ENCODE peak calls at places on chromosomes 5 and 9, in ten cellular contexts. A is breast epithelium, L is IMR-90, Y is right lobe of liver, D is sigmoid colon, V is stomach, M is body of pancreas, F is heart left ventricle, B is uterus, H is HepG2. I is an unnamed sample.

GRCh38 chr5:99019812-99020697 is 91.2 kb upstream of the CHD1 start:
- DNase-seq in A (no peak), L (peak; percentile 87), Y (no peak), D (no peak), V (no peak), M (no peak), F (no peak), B (no peak), H (peak; percentile 59), I (peak; percentile 34)

GRCh38 chr9:38037981-38038306 is 31.1 kb downstream of the SHB start:
- DNase-seq in A (no peak), L (no peak), Y (no peak), D (peak; percentile 57), V (no peak), M (no peak), F (no peak), B (no peak), H (no peak), I (no peak)

GRCh38 chr9:99266136-99267023 is 44.3 kb downstream of the SEC61B start:
- DNase-seq in A (no peak), L (peak; percentile 68), Y (peak; percentile 82), D (peak; percentile 77), V (peak; percentile 63), M (peak; percentile 73), F (peak; percentile 63), B (peak; percentile 42), H (peak; percentile 65), I (peak; percentile 49)

GRCh38 chr5:150070277-150070638 is 16.1 kb downstream of the CSF1R start:
- DNase-seq in A (no peak), L (no peak), Y (peak; percentile 42), D (no peak), V (no peak), M (no peak), F (no peak), B (peak; percentile 7), H (peak; percentile 21), I (no peak)

GRCh38 chr9:95175523-95175922 is 142.0 kb downstream of the FANCC start:
- DNase-seq in A (no peak), L (no peak), Y (no peak), D (no peak), V (no peak), M (no peak), F (no peak), B (no peak), H (no peak), I (no peak)

GRCh38 chr5:94667937-94668336 is 49.5 kb downstream of the SLF1 start:
- DNase-seq in A (no peak), L (no peak), Y (no peak), D (no peak), V (no peak), M (no peak), F (no peak), B (no peak), H (no peak), I (no peak)

GRCh38 chr9:94623253-94623652 is 16.1 kb downstream of the FBP1 start:
- DNase-seq in A (no peak), L (no peak), Y (peak; percentile 47), D (no peak), V (peak; percentile 70), M (peak; percentile 69), F (no peak), B (no peak), H (peak; percentile 85), I (peak; percentile 86)

GRCh38 chr5:149114403-149115312 is 26.6 kb upstream of the ABLIM3 start:
- DNase-seq in A (peak; percentile 50), L (peak; percentile 84), Y (peak; percentile 66), D (peak; percentile 68), V (peak; percentile 57), M (peak; percentile 79), F (peak; percentile 73), B (peak; percentile 39), H (peak; percentile 66), I (peak; percentile 38)

GRCh38 chr5:6728795-6729183 is 15.6 kb downstream of the TENT4A start:
- DNase-seq in A (no peak), L (no peak), Y (no peak), D (no peak), V (no peak), M (no peak), F (no peak), B (no peak), H (no peak), I (no peak)

GRCh38 chr5:6730807-6731206 is 17.6 kb downstream of the TENT4A start:
- DNase-seq in A (no peak), L (no peak), Y (no peak), D (no peak), V (no peak), M (no peak), F (no peak), B (no peak), H (no peak), I (no peak)

GRCh38 chr5:6728011-6728794 is 15.0 kb downstream of the TENT4A start:
- DNase-seq in A (no peak), L (no peak), Y (no peak), D (no peak), V (no peak), M (no peak), F (no peak), B (no peak), H (no peak), I (no peak)

GRCh38 chr5:6730407-6730806 is 17.2 kb downstream of the TENT4A start:
- DNase-seq in A (no peak), L (no peak), Y (no peak), D (peak; percentile 37), V (no peak), M (no peak), F (no peak), B (no peak), H (no peak), I (no peak)

DNA sequence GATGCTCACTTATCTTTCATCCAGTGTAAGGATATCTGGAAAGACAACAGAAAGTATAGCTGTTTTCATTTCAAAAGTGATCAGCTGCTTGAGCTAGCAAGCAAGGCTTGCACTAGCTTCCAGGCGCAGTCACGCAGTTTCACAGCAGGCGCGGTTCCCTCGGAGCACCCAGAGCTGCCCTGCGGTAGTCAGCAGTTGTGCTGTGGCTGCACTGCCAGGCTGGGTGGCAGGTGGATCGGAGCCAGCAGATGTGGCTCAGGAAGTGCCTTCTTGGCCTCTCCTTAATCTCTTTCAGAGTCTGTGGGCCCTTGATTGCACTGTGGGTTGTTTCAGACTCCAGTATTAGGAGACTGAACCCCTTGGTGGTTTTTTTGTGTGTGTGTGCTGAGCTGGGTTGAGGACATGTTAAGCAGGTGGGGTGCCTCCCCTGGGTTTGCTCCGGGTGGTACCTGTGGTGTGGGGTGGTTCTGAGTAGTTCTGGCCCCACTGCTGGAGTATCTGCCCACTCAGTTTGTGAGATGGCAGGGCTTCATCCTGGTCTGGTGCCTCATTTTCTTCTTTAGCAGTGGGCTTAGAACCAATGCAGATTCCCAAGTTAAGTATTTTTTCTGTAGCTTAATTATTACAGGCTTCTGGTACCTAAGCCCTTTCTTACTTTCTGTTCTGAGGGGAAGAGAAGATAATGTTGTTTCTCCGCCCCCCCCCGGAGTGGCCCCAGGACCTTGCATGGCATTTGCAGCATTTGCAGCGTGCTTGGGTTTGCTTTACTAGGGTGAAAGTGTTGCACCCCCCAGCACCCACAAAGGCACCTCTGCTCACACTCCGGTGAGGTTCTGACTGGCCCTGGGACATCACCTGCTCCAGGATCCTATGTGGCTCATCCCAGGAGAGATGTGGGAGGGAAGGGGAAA is 16.4 kb downstream of the TENT4A start:
- DNase-seq in A (no peak), L (no peak), Y (no peak), D (peak; percentile 69), V (peak; percentile 51), M (peak; percentile 54), F (no peak), B (no peak), H (no peak), I (no peak)
- TF ChIP-seq POLR2A in A (no peak), L (no peak), Y (no peak), D (no peak), V (no peak), M (no peak), F (no peak), B (no peak), H (no peak), I (no peak)

GRCh38 chr5:95731571-95732554 is 727 bp downstream of the RHOBTB3 start:
- DNase-seq in A (no peak), L (peak; percentile 34), Y (peak; percentile 68), D (peak; percentile 80), V (peak; percentile 51), M (peak; percentile 55), F (peak; percentile 44), B (peak; percentile 42), H (peak; percentile 20), I (no peak)
- TF ChIP-seq POLR2A in A (no peak), L (no peak), Y (no peak), D (no peak), V (no peak), M (no peak), F (no peak), B (no peak), H (no peak), I (no peak)

GRCh38 chr9:136193127-136193890 is 11.6 kb downstream of the LHX3 start:
- DNase-seq in A (no peak), L (no peak), Y (no peak), D (no peak), V (no peak), M (no peak), F (no peak), B (no peak), H (no peak), I (no peak)

GRCh38 chr9:136193891-136194279 is 11.0 kb downstream of the LHX3 start:
- DNase-seq in A (no peak), L (no peak), Y (no peak), D (no peak), V (no peak), M (no peak), F (no peak), B (no peak), H (no peak), I (no peak)

GRCh38 chr9:136190656-136191548 is 14.0 kb downstream of the LHX3 start:
- DNase-seq in A (no peak), L (no peak), Y (no peak), D (no peak), V (no peak), M (no peak), F (no peak), B (no peak), H (no peak), I (no peak)

GRCh38 chr9:136191549-136192286 is 13.2 kb downstream of the LHX3 start:
- DNase-seq in A (no peak), L (no peak), Y (no peak), D (no peak), V (no peak), M (no peak), F (no peak), B (no peak), H (no peak), I (no peak)

DNA sequence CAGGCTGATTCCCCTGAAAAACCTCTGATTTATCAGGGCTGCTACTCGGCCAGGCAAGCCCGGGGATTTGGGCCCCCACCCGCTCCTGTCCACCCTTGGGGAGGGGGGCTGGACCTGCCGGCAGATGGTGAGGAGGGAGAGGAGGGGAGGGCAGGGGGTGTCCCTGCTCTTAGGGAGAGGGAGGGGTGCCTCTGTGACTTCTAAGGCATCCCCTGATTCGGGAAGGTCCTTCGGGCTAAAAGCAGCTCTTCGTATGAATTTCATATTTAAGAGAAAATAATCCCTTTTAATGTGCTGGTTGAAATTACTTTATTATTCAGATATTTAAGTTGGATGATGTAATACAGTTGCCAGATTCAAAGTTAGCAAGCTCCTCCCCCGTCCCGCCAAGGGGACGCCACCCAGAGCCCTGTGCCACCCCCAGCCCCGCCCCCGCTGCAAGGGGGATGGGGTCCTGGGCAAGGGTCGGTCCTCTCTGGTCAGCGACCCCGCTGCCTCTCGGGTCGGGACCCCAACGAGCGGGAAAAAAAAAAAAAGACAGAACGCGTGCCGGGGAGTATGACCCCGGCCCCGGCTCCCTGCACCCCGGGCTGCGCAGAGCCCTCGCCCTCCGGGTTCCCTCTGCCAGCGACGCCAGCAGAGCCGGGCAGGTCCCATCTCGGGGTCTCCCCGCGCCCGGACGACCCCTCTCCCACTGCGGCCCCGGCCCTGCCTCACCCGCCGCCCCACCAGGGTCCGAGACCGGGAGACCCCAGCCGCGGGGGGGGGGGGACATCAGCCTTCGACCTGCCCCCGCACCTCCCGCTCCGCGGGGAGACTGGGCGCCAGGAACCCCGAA is 12.4 kb downstream of the LHX3 start:
- DNase-seq in A (no peak), L (no peak), Y (no peak), D (no peak), V (no peak), M (no peak), F (no peak), B (no peak), H (no peak), I (no peak)
- TF ChIP-seq POLR2A in A (no peak), L (no peak), Y (no peak), D (no peak), V (no peak), M (no peak), F (no peak), B (no peak), H (no peak), I (no peak)

DNA sequence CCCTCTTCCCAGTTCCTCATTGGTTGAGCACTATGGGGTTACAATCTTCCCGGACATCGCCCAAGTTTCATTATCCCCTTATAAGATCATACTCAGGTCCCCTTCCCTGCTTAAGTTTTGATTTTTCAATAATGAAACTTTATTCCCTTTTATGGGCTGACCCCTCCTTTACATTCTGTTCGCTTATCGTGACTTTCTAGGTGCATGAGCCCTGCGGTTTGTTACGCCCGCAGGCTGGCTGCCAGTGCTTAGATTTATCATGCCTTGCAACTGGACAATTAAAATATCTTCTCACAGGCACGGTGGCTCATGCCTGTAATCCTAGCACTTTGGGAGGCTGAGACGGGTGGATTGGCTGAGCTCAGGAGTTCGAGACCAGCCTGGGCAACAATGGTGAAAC is 127.9 kb upstream of the FER start:
- DNase-seq in A (no peak), L (no peak), Y (no peak), D (no peak), V (no peak), M (no peak), F (no peak), B (no peak), H (no peak), I (no peak)
- TF ChIP-seq POLR2A in A (no peak), L (no peak), Y (no peak), D (no peak), V (no peak), M (no peak), F (no peak), B (no peak), H (no peak), I (no peak)